ENCODE peak calls at places on chromosomes 3 and 15, in six cellular contexts. Z, C, W, K, Y and R are unnamed samples.

GRCh38 chr15:70245932-70246622 is 148.4 kb upstream of the TLE3 start:
- DNase-seq in W (peak), C (no peak), K (peak), Y (no peak), Z (no peak), R (no peak)

GRCh38 chr15:36210426-36210825 is 369.0 kb upstream of the CDIN1 start:
- DNase-seq in C (no peak), Y (no peak), K (no peak), Z (no peak), W (no peak), R (no peak)

GRCh38 chr3:78268716-78269668 is 1229.1 kb downstream of the ROBO2 start:
- DNase-seq in Y (no peak), K (no peak), W (no peak), Z (no peak), C (no peak), R (no peak)

GRCh38 chr15:98889930-98890695 is 117.5 kb downstream of the PGPEP1L start:
- DNase-seq in Y (no peak), C (no peak), W (peak), Z (no peak), K (peak), R (no peak)

GRCh38 chr3:122678496-122678895 is 2.1 kb upstream of the PARP14 start:
- DNase-seq in C (no peak), K (no peak), Y (peak), Z (no peak), W (no peak), R (no peak)

GRCh38 chr3:184337315-184337714 is at the start of gene FAM131A:
- DNase-seq in W (no peak), Z (no peak), C (no peak), Y (peak), K (no peak), R (no peak)

GRCh38 chr3:174356596-174356995 is 502.5 kb upstream of the NAALADL2 start:
- DNase-seq in C (no peak), W (no peak), Y (no peak), Z (no peak), K (no peak), R (no peak)

GRCh38 chr3:149449799-149450198 is 24.7 kb upstream of the TM4SF4 start:
- DNase-seq in K (no peak), W (peak), C (no peak), Z (no peak), Y (no peak), R (no peak)

GRCh38 chr3:158074591-158074990 is 31.6 kb downstream of the SHOX2 start:
- DNase-seq in Y (no peak), K (no peak), Z (no peak), W (no peak), C (no peak), R (no peak)

GRCh38 chr3:185071401-185071800 is 81.5 kb downstream of the C3orf70 start:
- DNase-seq in Z (no peak), C (no peak), K (no peak), W (no peak), Y (no peak), R (no peak)

GRCh38 chr3:193190387-193190786 is 50.6 kb upstream of the PLAAT1 start:
- DNase-seq in K (no peak), Z (peak), C (peak), W (peak), Y (peak), R (peak)

GRCh38 chr3:72328755-72329154 is 519.5 kb downstream of the SHQ1 start:
- DNase-seq in W (no peak), Z (no peak), Y (no peak), C (no peak), K (no peak), R (no peak)

GRCh38 chr3:133662256-133662773 is 574 bp upstream of the TOPBP1 start:
- DNase-seq in Y (peak), C (peak), Z (peak), W (peak), K (no peak), R (peak)

GRCh38 chr3:37887062-37887461 is 25.4 kb downstream of the CTDSPL start:
- DNase-seq in C (no peak), W (no peak), Z (no peak), K (no peak), Y (no peak), R (no peak)

GRCh38 chr3:12799525-12800440 is 3.3 kb downstream of the CAND2 start:
- DNase-seq in W (no peak), Y (no peak), C (no peak), K (no peak), Z (no peak), R (no peak)

GRCh38 chr15:55268054-55268695 is 21.4 kb downstream of the RAB27A start:
- DNase-seq in C (no peak), W (no peak), Y (no peak), K (no peak), Z (no peak), R (no peak)

GRCh38 chr15:79834496-79834895 is 62.3 kb downstream of the MTHFS start:
- DNase-seq in Z (peak), Y (no peak), W (no peak), K (no peak), C (peak), R (no peak)

GRCh38 chr3:5017953-5018531 is 38.8 kb downstream of the BHLHE40 start:
- DNase-seq in K (peak), Z (peak), W (peak), Y (no peak), C (no peak), R (peak)

GRCh38 chr3:39208463-39209055 is 16.2 kb upstream of the XIRP1 start:
- DNase-seq in Y (peak), C (no peak), Z (peak), W (peak), K (peak), R (peak)

GRCh38 chr3:53065841-53066480 is 20.1 kb upstream of the SFMBT1 start:
- DNase-seq in C (peak), Y (no peak), Z (no peak), W (no peak), K (no peak), R (no peak)

GRCh38 chr15:31197497-31198414 is 96.2 kb upstream of the TRPM1 start:
- DNase-seq in W (no peak), K (no peak), C (no peak), Y (no peak), Z (peak), R (no peak)

GRCh38 chr3:187739125-187739560 is 6.1 kb downstream of the BCL6 start:
- DNase-seq in Y (no peak), W (no peak), K (no peak), Z (peak), C (no peak), R (peak)

GRCh38 chr3:132690040-132690439 is 29.9 kb downstream of the UBA5 start:
- DNase-seq in W (no peak), C (no peak), Y (no peak), K (no peak), Z (no peak), R (no peak)

GRCh38 chr15:27842526-27842925 is 256.6 kb downstream of the OCA2 start:
- DNase-seq in C (no peak), Y (no peak), W (no peak), K (no peak), Z (no peak), R (no peak)

GRCh38 chr3:98013428-98014349 is 21.4 kb downstream of the GABRR3 start:
- DNase-seq in Y (no peak), K (no peak), C (peak), Z (no peak), W (no peak), R (no peak)

GRCh38 chr15:24764375-24765171 is 89.0 kb downstream of the NPAP1 start:
- DNase-seq in W (no peak), C (no peak), K (no peak), Z (no peak), Y (no peak), R (no peak)

GRCh38 chr15:38029741-38030140 is 95.3 kb downstream of the TMCO5A start:
- DNase-seq in Z (no peak), K (no peak), W (peak), Y (no peak), C (no peak), R (no peak)

GRCh38 chr15:59948924-59949613 is 55.0 kb upstream of the FOXB1 start:
- DNase-seq in C (no peak), W (no peak), Z (no peak), Y (no peak), K (no peak), R (no peak)

GRCh38 chr3:157064402-157064801 is 95.5 kb downstream of the CCNL1 start:
- DNase-seq in Y (no peak), C (no peak), W (no peak), K (no peak), Z (peak), R (no peak)

GRCh38 chr15:58307313-58307961 is 124.4 kb upstream of the LIPC start:
- DNase-seq in C (peak), Z (no peak), Y (no peak), K (peak), W (peak), R (no peak)

GRCh38 chr15:63347074-63347859 is 34.4 kb downstream of the CA12 start:
- DNase-seq in Z (no peak), K (peak), Y (no peak), W (no peak), C (no peak), R (no peak)

GRCh38 chr3:69250014-69250413 is 127.6 kb upstream of the LMOD3 start:
- DNase-seq in Z (peak), W (peak), K (no peak), C (no peak), Y (peak), R (peak)

GRCh38 chr15:96261575-96262034 is 68.9 kb upstream of the NR2F2 start:
- DNase-seq in Z (no peak), W (no peak), K (no peak), C (no peak), Y (no peak), R (no peak)

GRCh38 chr3:115790759-115791158 is 167.4 kb downstream of the GAP43 start:
- DNase-seq in K (peak), C (no peak), W (peak), Z (no peak), Y (no peak), R (no peak)

GRCh38 chr3:128408693-128409620 is 57.7 kb downstream of the DNAJB8 start:
- DNase-seq in Z (no peak), Y (no peak), C (no peak), W (no peak), K (no peak), R (no peak)

GRCh38 chr15:65576669-65577068 is 34.3 kb downstream of the INTS14 start:
- DNase-seq in C (no peak), W (peak), Y (no peak), Z (no peak), K (peak), R (no peak)

GRCh38 chr3:67362686-67363085 is 291.7 kb downstream of the SUCLG2 start:
- DNase-seq in Z (no peak), K (no peak), W (no peak), C (no peak), Y (no peak), R (no peak)